ENCODE peak calls at places on chromosomes 2 and 18, in five cellular contexts. M is K562, P is HCT116, R is HepG2, Y is H1. L is an unnamed sample.

GRCh38 chr2:145849466-145849865 is 1329.5 kb upstream of the ZEB2 start:
- DNase-seq in P (no peak), R (peak), Y (no peak), M (no peak), L (no peak)

GRCh38 chr2:229715895-229716507 is 1.6 kb upstream of the DNER start:
- DNase-seq in P (peak), R (peak), M (peak), Y (peak), L (no peak)

GRCh38 chr2:2664989-2665833 is 334.1 kb upstream of the MYT1L start:
- DNase-seq in R (peak), P (peak), M (peak), Y (no peak), L (no peak)

GRCh38 chr18:40159141-40160017 is 1795.7 kb upstream of the PIK3C3 start:
- DNase-seq in R (peak), M (peak), Y (no peak), P (peak), L (peak)

GRCh38 chr2:29596584-29596983 is 324.8 kb downstream of the ALK start:
- DNase-seq in Y (no peak), M (no peak), R (no peak), P (no peak), L (peak)

GRCh38 chr2:96259497-96259921 is 6.3 kb downstream of the TMEM127 start:
- DNase-seq in M (no peak), Y (no peak), P (no peak), R (peak), L (no peak)

GRCh38 chr2:182499706-182500470 is 73.1 kb upstream of the PDE1A start:
- DNase-seq in P (no peak), M (no peak), Y (no peak), R (no peak), L (no peak)

GRCh38 chr2:85668009-85668856 is at the start of gene SFTPB:
- DNase-seq in M (no peak), P (no peak), Y (no peak), R (no peak), L (no peak)

GRCh38 chr18:67926929-67927864 is 410.7 kb upstream of the DSEL start:
- DNase-seq in Y (no peak), P (no peak), R (no peak), M (no peak), L (no peak)

GRCh38 chr2:26475037-26475436 is 2.9 kb downstream of the OTOF start:
- DNase-seq in R (no peak), M (no peak), P (no peak), Y (no peak), L (no peak)

GRCh38 chr2:48114256-48114655 is 208.0 kb upstream of the FBXO11 start:
- DNase-seq in R (peak), Y (no peak), M (peak), P (peak), L (no peak)

GRCh38 chr2:222280795-222281194 is 18.0 kb downstream of the PAX3 start:
- DNase-seq in P (no peak), Y (no peak), M (no peak), R (no peak), L (no peak)

GRCh38 chr2:18915227-18915626 is 325.9 kb upstream of the NT5C1B start:
- DNase-seq in M (no peak), R (no peak), P (no peak), Y (no peak), L (no peak)

GRCh38 chr2:165762723-165763122 is 31.3 kb downstream of the GALNT3 start:
- DNase-seq in Y (no peak), R (no peak), M (no peak), P (no peak), L (no peak)

GRCh38 chr2:231359484-231359883 is 36.0 kb upstream of the B3GNT7 start:
- DNase-seq in M (no peak), R (no peak), Y (no peak), P (no peak), L (no peak)

DNA sequence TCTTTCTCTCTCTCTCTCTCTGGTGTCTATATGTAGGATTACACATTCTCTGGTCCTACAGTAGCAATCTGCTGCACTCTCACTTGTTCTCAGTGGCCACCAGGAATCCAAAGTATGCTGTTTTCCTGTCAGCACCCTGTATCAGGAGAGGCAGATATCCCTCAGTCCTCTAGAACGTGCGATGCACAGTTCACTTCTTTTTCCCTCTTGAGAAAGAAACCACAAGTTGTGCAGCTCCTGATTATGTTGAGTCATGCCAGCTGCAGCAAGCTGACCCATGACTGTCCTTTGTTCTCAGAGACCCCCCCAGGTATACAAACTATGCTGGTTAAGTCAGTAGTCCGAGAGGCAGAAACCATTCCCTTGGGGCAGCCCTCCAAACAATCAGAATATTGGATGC is 54.6 kb downstream of the LANCL1 start:
- DNase-seq in Y (no peak), M (no peak), R (peak), P (no peak), L (no peak)
- H3K27ac ChIP-seq in Y (no peak), M (no peak), R (no peak), P (no peak), L (no peak)

DNA sequence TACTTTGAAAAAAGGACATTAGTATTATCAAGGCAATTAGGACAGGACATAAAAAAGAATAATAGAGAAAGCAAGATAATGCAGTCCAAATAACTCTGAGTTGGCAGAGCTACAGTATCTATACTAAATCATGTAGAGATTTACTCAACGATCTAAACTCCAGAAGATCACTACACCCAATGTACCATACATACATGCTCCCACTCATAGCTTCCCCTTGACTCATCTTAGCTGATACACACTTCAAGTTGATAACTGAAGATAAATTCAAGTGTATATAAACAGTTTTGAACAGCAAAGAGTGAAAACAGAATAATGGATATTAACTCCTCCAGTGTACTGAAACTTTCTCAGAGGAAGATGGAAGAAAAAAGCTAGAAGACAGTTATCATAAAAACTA is 78.5 kb downstream of the SESTD1 start:
- DNase-seq in P (no peak), M (no peak), R (no peak), Y (no peak), L (no peak)
- TF ChIP-seq ZNF274 in P (no peak), M (no peak), R (no peak), Y (no peak), L (no peak)

GRCh38 chr18:10926565-10927194 is 222.7 kb downstream of the PIEZO2 start:
- DNase-seq in Y (no peak), M (peak), R (no peak), P (no peak), L (peak)
- H2AFZ ChIP-seq in Y (no peak), M (no peak), R (no peak), P (no peak), L (peak)

DNA sequence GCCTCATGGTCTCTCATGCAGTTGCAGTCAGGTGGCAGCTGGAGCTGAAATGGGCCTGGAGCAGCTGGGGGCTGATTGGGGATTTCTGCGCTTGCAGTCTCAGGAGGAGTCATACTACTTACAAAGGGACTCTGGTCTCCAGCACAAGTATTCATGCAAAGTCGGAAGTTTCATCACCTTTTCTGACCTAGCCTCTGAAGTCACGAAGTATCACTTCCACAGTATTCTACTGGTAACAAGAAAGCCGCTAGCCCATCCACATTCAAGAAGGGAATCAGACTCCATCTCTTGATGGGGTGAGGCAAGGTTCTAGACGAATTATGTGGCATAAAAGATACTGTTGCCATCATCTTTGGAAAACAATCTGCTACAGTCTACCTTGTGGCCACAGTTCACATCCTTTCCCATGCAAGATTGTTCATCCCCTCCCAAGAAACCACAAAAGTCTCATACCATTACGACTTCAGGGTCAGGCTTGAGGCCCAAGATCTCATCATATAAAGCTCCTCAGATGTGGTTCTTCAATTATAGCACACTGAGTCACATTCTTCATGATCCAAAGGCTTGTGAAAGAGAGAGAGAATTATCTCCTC is 95.3 kb downstream of the SMC6 start:
- DNase-seq in Y (no peak), M (no peak), P (no peak), R (no peak), L (peak)
- H3K27ac ChIP-seq in Y (no peak), M (no peak), P (no peak), R (no peak), L (peak)

DNA sequence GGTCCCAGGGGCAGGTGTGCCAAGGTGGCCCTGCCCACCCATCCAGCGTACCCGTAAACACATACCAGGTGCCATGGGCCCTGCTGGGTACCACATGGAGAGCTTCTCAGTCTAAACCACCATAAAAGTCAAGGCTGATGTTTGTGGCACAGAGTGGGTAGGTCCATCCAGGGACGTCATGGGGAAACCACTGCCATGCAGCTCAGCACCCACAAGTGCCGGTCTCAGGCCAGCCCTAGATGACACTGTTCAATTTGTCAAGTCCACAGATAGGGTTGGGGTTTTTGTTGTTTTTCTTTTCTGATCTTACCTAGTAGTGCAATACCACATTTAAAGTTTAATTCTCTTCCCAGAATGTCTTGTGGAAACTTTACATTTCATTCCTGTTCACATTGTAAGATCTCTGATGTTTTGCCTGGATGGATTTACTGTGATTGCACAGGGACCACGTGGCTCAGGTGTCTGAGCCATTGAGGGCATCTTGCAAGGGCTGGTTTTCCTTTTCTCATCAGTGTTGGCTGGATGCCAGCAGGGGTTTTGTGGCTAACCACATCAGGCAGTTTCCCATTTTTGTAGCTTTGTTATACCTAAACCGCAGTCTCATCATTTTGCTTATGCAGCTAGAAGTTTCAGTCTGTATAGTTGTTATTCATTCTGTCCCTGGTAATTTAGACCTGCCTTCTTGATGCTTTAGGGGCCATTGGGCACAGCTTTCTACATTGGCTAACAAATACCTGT is 64.7 kb downstream of the STK25 start:
- DNase-seq in R (no peak), P (no peak), M (peak), Y (no peak), L (peak)
- TF ChIP-seq ZNF274 in R (no peak), P (no peak), M (no peak), Y (no peak), L (no peak)

DNA sequence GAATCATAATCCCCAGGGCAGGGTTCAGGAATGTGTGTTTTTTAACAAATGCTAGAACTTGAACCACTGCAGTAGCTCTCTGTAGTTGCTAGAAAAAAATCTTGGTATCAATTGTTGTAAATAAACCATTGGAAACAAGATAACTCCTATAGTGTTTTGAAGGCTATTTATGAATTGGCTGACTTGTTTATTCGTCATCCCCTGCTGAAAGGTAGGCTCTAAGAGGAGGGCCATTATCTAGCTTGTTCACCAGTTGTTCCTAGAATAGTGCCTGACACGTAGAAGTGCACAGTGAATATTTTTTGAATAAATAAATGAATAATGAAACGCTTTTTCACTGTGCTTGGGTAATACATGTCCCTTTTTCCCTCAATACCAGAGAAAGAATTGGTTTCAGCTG is 211.4 kb downstream of the BABAM2 start:
- DNase-seq in P (no peak), Y (no peak), R (no peak), M (peak), L (no peak)
- H2AFZ ChIP-seq in P (no peak), Y (no peak), R (no peak), M (peak), L (no peak)

DNA sequence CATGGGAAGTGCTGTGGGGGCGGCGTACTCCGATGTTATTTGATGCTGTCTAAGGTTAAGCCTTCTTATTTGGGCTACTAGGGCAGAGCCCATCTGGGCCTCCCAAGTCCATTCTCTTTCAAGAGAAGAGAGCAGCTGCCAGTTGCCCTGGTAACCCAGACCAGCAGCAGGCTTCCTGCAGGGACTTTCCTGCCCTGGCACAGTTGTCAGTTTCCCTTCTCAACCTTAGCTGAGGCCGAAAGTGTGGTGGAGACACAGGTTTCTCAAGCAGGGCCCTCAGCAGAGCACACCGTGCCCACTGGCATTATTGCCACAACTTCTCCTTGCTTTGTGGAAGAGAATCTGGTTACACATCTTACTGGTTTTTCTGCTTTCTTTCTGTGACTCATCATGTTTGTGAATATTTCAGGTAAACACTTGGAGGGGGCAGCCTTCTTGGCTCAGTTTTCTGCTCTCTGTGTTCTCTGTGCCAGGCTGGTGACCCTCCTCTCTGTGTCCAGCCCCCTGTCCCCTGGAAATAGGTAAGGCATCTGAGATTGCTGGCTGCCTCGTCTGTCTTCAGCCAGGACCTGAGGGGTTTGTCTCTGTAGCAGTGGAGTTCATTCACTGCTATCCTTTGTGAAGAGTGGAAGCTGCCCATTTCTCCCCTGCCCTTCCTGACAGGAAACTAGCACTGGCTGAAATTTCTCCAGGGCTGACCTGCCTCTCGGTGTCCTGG is 111.0 kb downstream of the B3GNT2 start:
- DNase-seq in M (no peak), Y (no peak), P (peak), R (no peak), L (peak)
- H3K27ac ChIP-seq in M (peak), Y (no peak), P (peak), R (no peak), L (peak)

L was measured in GM12878.